ENCODE peak calls at places on chromosomes 3 and 15, in nine cellular contexts. S, F, B, U, W, X, O, V and N are unnamed samples.

GRCh38 chr15:48330045-48330840 is 986 bp upstream of the DUT start:
- DNase-seq in S (peak), F (peak), B (peak), U (no peak), W (no peak), X (no peak), O (no peak), V (peak), N (no peak)

GRCh38 chr15:61171190-61171589 is 57.9 kb downstream of the RORA start:
- DNase-seq in S (no peak), F (no peak), B (peak), U (no peak), W (no peak), X (no peak), O (no peak), V (no peak), N (no peak)

GRCh38 chr15:68592054-68592453 is 13.3 kb downstream of the CORO2B start:
- DNase-seq in S (peak), F (no peak), B (no peak), U (no peak), W (no peak), X (no peak), O (no peak), V (no peak), N (no peak)

GRCh38 chr3:197367081-197367780 is 68.8 kb upstream of the DLG1 start:
- DNase-seq in S (peak), F (peak), B (peak), U (no peak), W (peak), X (no peak), O (peak), V (no peak), N (no peak)

GRCh38 chr3:102235679-102236078 is 199.1 kb upstream of the ZPLD1 start:
- DNase-seq in S (no peak), F (no peak), B (peak), U (no peak), W (peak), X (no peak), O (peak), V (no peak), N (no peak)

GRCh38 chr3:144865886-144866285 is 894.3 kb downstream of the DIPK2A start:
- DNase-seq in S (no peak), F (no peak), B (no peak), U (no peak), W (no peak), X (no peak), O (no peak), V (peak), N (no peak)

GRCh38 chr3:53178246-53178645 is 17.2 kb downstream of the PRKCD start:
- DNase-seq in S (no peak), F (no peak), B (no peak), U (no peak), W (no peak), X (no peak), O (no peak), V (no peak), N (no peak)

GRCh38 chr3:184361532-184361931 is at the start of the genes CLCN2 and POLR2H:
- DNase-seq in S (no peak), F (peak), B (peak), U (peak), W (peak), X (peak), O (peak), V (peak), N (no peak)

GRCh38 chr15:73134196-73134595 is 81.9 kb downstream of the NEO1 start:
- DNase-seq in S (no peak), F (no peak), B (no peak), U (no peak), W (no peak), X (no peak), O (no peak), V (no peak), N (no peak)

GRCh38 chr15:22236469-22236868 is 156.1 kb downstream of the OR4M2 start:
- DNase-seq in S (no peak), F (no peak), B (no peak), U (no peak), W (no peak), X (no peak), O (no peak), V (no peak), N (no peak)

GRCh38 chr3:67389176-67389575 is 265.2 kb downstream of the SUCLG2 start:
- DNase-seq in S (no peak), F (peak), B (no peak), U (no peak), W (no peak), X (peak), O (no peak), V (no peak), N (no peak)

GRCh38 chr3:42228796-42229195 is 37.2 kb downstream of the CCK start:
- DNase-seq in S (no peak), F (no peak), B (peak), U (no peak), W (peak), X (peak), O (peak), V (no peak), N (no peak)

GRCh38 chr3:193764959-193765358 is 172.0 kb downstream of the OPA1 start:
- DNase-seq in S (no peak), F (no peak), B (no peak), U (no peak), W (no peak), X (no peak), O (no peak), V (no peak), N (no peak)

GRCh38 chr15:51284871-51285270 is 53.5 kb downstream of the CYP19A1 start:
- DNase-seq in S (no peak), F (no peak), B (no peak), U (no peak), W (no peak), X (no peak), O (no peak), V (no peak), N (no peak)

GRCh38 chr3:17672506-17672905 is 69.9 kb downstream of the TBC1D5 start:
- DNase-seq in S (no peak), F (peak), B (no peak), U (no peak), W (no peak), X (no peak), O (no peak), V (no peak), N (peak)

GRCh38 chr3:64143399-64144130 is 81.7 kb downstream of the PRICKLE2 start:
- DNase-seq in S (peak), F (peak), B (peak), U (no peak), W (no peak), X (no peak), O (peak), V (peak), N (no peak)

GRCh38 chr15:65083262-65083701 is 6.7 kb downstream of the KBTBD13 start:
- DNase-seq in S (peak), F (no peak), B (no peak), U (no peak), W (no peak), X (no peak), O (no peak), V (no peak), N (no peak)

GRCh38 chr15:64225804-64226203 is 63.0 kb upstream of the PPIB start:
- DNase-seq in S (no peak), F (no peak), B (no peak), U (no peak), W (no peak), X (no peak), O (no peak), V (no peak), N (no peak)

GRCh38 chr15:41106947-41107346 is 9.1 kb downstream of the INO80 start:
- DNase-seq in S (no peak), F (no peak), B (no peak), U (no peak), W (no peak), X (no peak), O (no peak), V (no peak), N (no peak)

GRCh38 chr15:99474041-99474906 is 91.5 kb upstream of the MEF2A start:
- DNase-seq in S (no peak), F (no peak), B (no peak), U (no peak), W (no peak), X (no peak), O (no peak), V (no peak), N (no peak)

GRCh38 chr15:31499953-31500808 is 173.5 kb downstream of the KLF13 start:
- DNase-seq in S (no peak), F (no peak), B (no peak), U (no peak), W (no peak), X (no peak), O (no peak), V (no peak), N (no peak)

GRCh38 chr3:156150434-156151066 is 30.2 kb downstream of the KCNAB1 start:
- DNase-seq in S (peak), F (peak), B (peak), U (no peak), W (peak), X (peak), O (peak), V (peak), N (peak)

GRCh38 chr15:85408270-85408746 is 27.9 kb downstream of the AKAP13 start:
- DNase-seq in S (no peak), F (no peak), B (no peak), U (no peak), W (no peak), X (no peak), O (no peak), V (no peak), N (no peak)

GRCh38 chr3:169813757-169814517 is 1.2 kb upstream of the LRRC34 start:
- DNase-seq in S (no peak), F (no peak), B (peak), U (peak), W (peak), X (peak), O (no peak), V (peak), N (no peak)

GRCh38 chr3:148280623-148281242 is 417.0 kb upstream of the AGTR1 start:
- DNase-seq in S (no peak), F (no peak), B (no peak), U (no peak), W (no peak), X (no peak), O (no peak), V (no peak), N (no peak)

GRCh38 chr3:169669816-169670215 is 6.3 kb upstream of the MECOM start:
- DNase-seq in S (no peak), F (no peak), B (no peak), U (no peak), W (no peak), X (no peak), O (no peak), V (no peak), N (no peak)

GRCh38 chr3:49646236-49646635 is 27.9 kb upstream of the APEH start:
- DNase-seq in S (no peak), F (no peak), B (no peak), U (no peak), W (no peak), X (no peak), O (no peak), V (no peak), N (no peak)

GRCh38 chr3:168002786-168003368 is 92.8 kb downstream of the GOLIM4 start:
- DNase-seq in S (peak), F (peak), B (peak), U (no peak), W (no peak), X (no peak), O (peak), V (peak), N (no peak)

GRCh38 chr3:172277151-172277652 is 171.1 kb downstream of the GHSR start:
- DNase-seq in S (no peak), F (no peak), B (no peak), U (no peak), W (no peak), X (no peak), O (no peak), V (no peak), N (no peak)

GRCh38 chr3:161508852-161509477 is 12.4 kb downstream of the OTOL1 start:
- DNase-seq in S (no peak), F (no peak), B (peak), U (no peak), W (no peak), X (peak), O (peak), V (peak), N (no peak)

DNA sequence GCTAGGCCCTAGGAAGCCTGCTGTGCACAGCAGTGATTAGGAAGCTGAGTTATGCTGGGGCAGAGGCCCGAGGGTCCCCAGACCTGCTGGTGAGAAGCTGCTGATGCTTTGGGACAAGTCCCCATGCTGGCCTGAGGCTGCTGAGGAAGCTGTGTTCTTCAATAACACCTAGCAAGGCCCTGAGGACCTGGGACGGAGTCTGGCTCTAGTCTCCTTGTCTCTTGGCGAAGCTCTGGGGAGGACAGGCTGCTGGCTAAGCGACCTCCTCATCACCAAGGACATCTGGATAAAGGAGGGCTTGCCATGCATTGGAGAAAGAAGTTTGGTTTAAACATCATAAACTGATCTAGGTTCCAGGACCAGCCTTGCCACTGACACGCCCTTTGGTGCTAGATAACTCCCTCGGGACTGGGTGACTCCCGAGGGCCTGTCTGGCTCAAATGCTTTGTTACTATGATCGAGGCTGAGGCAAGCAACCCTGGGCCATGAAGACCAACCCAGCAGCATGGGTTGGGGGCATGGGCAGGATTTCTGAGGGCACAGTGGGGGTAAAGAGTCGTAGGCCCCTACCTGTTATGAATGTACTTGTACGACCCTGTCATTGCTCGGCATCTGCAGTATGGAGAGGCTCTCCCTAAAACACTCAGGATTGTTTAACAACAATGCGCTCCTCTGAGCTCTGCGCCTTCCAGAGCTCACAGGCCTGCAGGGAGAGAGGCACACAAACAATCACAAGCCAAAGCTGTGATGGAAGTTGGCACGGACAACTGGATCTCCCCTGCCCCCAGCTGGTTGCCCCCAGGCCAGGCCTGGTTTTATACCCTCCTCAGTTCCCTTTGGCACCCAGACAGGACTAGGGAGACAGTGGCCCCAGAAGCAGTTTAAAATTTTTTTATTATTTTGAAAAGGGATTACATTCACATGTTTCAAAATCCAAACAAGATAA is 64.4 kb downstream of the LINGO1 start:
- DNase-seq in S (no peak), F (no peak), B (no peak), U (no peak), W (peak), X (no peak), O (no peak), V (no peak), N (no peak)
- TF ChIP-seq CTCF in S (no peak), F (no peak), B (no peak), U (no peak), W (peak), X (no peak), O (no peak), V (no peak), N (no peak)

GRCh38 chr3:35864871-35865270 is 225.5 kb downstream of the ARPP21 start:
- DNase-seq in S (no peak), F (no peak), B (no peak), U (no peak), W (no peak), X (no peak), O (no peak), V (no peak), N (no peak)
- TF ChIP-seq CTCF in S (no peak), F (no peak), B (no peak), U (no peak), W (no peak), X (no peak), O (no peak), V (no peak), N (no peak)

DNA sequence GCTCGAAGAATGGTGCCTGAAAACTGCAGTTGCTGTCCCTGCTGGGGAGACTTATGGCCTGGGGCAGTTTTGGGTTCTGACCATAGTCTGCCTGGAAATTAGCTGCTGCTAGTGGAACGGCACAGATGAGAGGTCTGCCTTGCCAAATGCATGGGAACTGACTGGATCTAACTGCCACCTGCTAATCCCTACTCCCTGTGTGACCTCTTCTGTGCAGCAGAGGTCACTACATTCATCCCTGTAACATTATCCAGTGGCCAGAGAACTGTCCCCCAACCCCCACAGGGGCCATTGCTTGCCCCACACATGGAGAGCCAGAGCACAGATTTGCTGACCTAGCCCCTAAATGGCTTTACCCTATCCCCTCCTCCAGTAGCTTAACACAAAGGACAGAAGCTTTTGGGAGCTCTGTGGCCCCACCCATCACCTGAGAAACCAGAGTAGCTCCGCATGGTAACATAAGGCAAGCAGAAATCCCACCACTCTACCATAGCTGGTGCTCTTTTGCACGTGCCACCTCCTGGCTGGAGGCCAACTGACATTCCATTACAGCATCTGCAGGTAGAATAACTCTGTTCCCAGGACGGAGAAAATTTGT is 840.0 kb downstream of the EPHA3 start:
- DNase-seq in S (no peak), F (no peak), B (no peak), U (no peak), W (no peak), X (no peak), O (no peak), V (no peak), N (no peak)
- TF ChIP-seq CTCF in S (no peak), F (no peak), B (no peak), U (no peak), W (no peak), X (no peak), O (no peak), V (no peak), N (no peak)

GRCh38 chr3:8660781-8661180 is 16.2 kb upstream of the SSUH2 start:
- DNase-seq in S (no peak), F (no peak), B (no peak), U (no peak), W (no peak), X (no peak), O (no peak), V (peak), N (no peak)

GRCh38 chr3:8662594-8662993 is 18.0 kb upstream of the SSUH2 start:
- DNase-seq in S (no peak), F (no peak), B (no peak), U (no peak), W (no peak), X (no peak), O (no peak), V (no peak), N (no peak)

GRCh38 chr3:8660271-8660731 is 15.7 kb upstream of the SSUH2 start:
- DNase-seq in S (peak), F (peak), B (no peak), U (no peak), W (no peak), X (no peak), O (no peak), V (peak), N (no peak)

GRCh38 chr3:8665407-8665896 is 20.9 kb upstream of the SSUH2 start:
- DNase-seq in S (peak), F (no peak), B (no peak), U (no peak), W (peak), X (peak), O (no peak), V (no peak), N (no peak)

GRCh38 chr3:8663177-8664061 is 18.8 kb upstream of the SSUH2 start:
- DNase-seq in S (peak), F (peak), B (peak), U (no peak), W (peak), X (peak), O (peak), V (peak), N (peak)
- TF ChIP-seq CTCF in S (peak), F (peak), B (peak), U (no peak), W (peak), X (peak), O (peak), V (peak), N (peak)

GRCh38 chr3:38521391-38521987 is 25.3 kb downstream of the EXOG start:
- DNase-seq in S (peak), F (peak), B (peak), U (peak), W (peak), X (peak), O (peak), V (peak), N (peak)

GRCh38 chr3:38519651-38520050 is 23.5 kb downstream of the EXOG start:
- DNase-seq in S (no peak), F (no peak), B (no peak), U (peak), W (no peak), X (no peak), O (no peak), V (no peak), N (no peak)

GRCh38 chr3:38519000-38519399 is 22.9 kb downstream of the EXOG start:
- DNase-seq in S (peak), F (no peak), B (peak), U (no peak), W (no peak), X (no peak), O (no peak), V (no peak), N (no peak)

GRCh38 chr3:38524141-38524739 is 28.1 kb downstream of the EXOG start:
- DNase-seq in S (peak), F (no peak), B (no peak), U (no peak), W (no peak), X (no peak), O (no peak), V (no peak), N (no peak)

GRCh38 chr3:38522002-38522401 is 25.9 kb downstream of the EXOG start:
- DNase-seq in S (no peak), F (no peak), B (no peak), U (no peak), W (no peak), X (no peak), O (no peak), V (no peak), N (no peak)
- TF ChIP-seq CTCF in S (no peak), F (no peak), B (no peak), U (no peak), W (no peak), X (no peak), O (no peak), V (no peak), N (no peak)

GRCh38 chr3:99013794-99014315 is 112.4 kb upstream of the DCBLD2 start:
- DNase-seq in S (no peak), F (no peak), B (peak), U (no peak), W (no peak), X (no peak), O (no peak), V (no peak), N (no peak)

GRCh38 chr3:99009851-99010250 is 108.4 kb upstream of the DCBLD2 start:
- DNase-seq in S (no peak), F (no peak), B (no peak), U (no peak), W (no peak), X (no peak), O (no peak), V (no peak), N (no peak)

GRCh38 chr3:99016452-99016851 is 115.0 kb upstream of the DCBLD2 start:
- DNase-seq in S (no peak), F (no peak), B (no peak), U (no peak), W (no peak), X (no peak), O (no peak), V (no peak), N (no peak)

GRCh38 chr3:99012051-99012450 is 110.6 kb upstream of the DCBLD2 start:
- DNase-seq in S (peak), F (peak), B (no peak), U (no peak), W (no peak), X (peak), O (no peak), V (no peak), N (no peak)

GRCh38 chr3:99013077-99013476 is 111.6 kb upstream of the DCBLD2 start:
- DNase-seq in S (no peak), F (no peak), B (no peak), U (no peak), W (no peak), X (no peak), O (no peak), V (no peak), N (no peak)
- TF ChIP-seq CTCF in S (no peak), F (peak), B (no peak), U (no peak), W (no peak), X (no peak), O (no peak), V (no peak), N (no peak)

GRCh38 chr3:181943285-181943684 is 231.6 kb downstream of the SOX2 start:
- DNase-seq in S (no peak), F (no peak), B (no peak), U (no peak), W (no peak), X (no peak), O (no peak), V (no peak), N (no peak)

GRCh38 chr3:181947606-181948005 is 235.9 kb downstream of the SOX2 start:
- DNase-seq in S (no peak), F (no peak), B (no peak), U (no peak), W (no peak), X (no peak), O (no peak), V (no peak), N (no peak)

GRCh38 chr3:181952221-181952620 is 240.5 kb downstream of the SOX2 start:
- DNase-seq in S (peak), F (peak), B (peak), U (no peak), W (no peak), X (no peak), O (no peak), V (no peak), N (no peak)

GRCh38 chr3:181948286-181948685 is 236.6 kb downstream of the SOX2 start:
- DNase-seq in S (no peak), F (no peak), B (peak), U (no peak), W (no peak), X (no peak), O (peak), V (no peak), N (no peak)
- TF ChIP-seq CTCF in S (no peak), F (no peak), B (peak), U (no peak), W (peak), X (no peak), O (peak), V (no peak), N (no peak)